ENCODE peak calls at places on chromosomes 12 and 14, in nine cellular contexts. R is T-helper 1 cell; B is brain microvascular endothelial cell; J is stimulated activated CD4-positive, alpha-beta T cell treated with anti-CD3 and anti-CD28 coated beads, Interleukin-4, amount 100 ng/mL, for 4 hours; I is stromal cell of bone marrow; M is GOT3; E is neural crest cell; L is midbrain; C is A549. X is an unnamed sample.

GRCh38 chr12:93153321-93153720 is 224.2 kb upstream of the EEA1 start:
- DNase-seq in R (no peak), B (peak), J (no peak), I (no peak), M (no peak), E (no peak), L (no peak), C (no peak), X (no peak)

GRCh38 chr14:43687866-43688265 is 819.2 kb downstream of the FSCB start:
- DNase-seq in R (no peak), B (no peak), J (no peak), I (peak), M (no peak), E (no peak), L (no peak), C (peak), X (no peak)

GRCh38 chr12:15706010-15706676 is 83.0 kb downstream of the EPS8 start:
- DNase-seq in R (no peak), B (no peak), J (no peak), I (no peak), M (no peak), E (no peak), L (no peak), C (peak), X (no peak)

GRCh38 chr12:64459388-64460024 is 7.6 kb downstream of the TBK1 start:
- DNase-seq in R (no peak), B (no peak), J (no peak), I (no peak), M (no peak), E (no peak), L (no peak), C (no peak), X (no peak)

GRCh38 chr14:67263499-67264149 is 22.4 kb downstream of the PALS1 start:
- DNase-seq in R (no peak), B (peak), J (no peak), I (no peak), M (no peak), E (no peak), L (no peak), C (no peak), X (no peak)

GRCh38 chr14:24693941-24694507 is 60.0 kb upstream of the GZMB start:
- DNase-seq in R (no peak), B (no peak), J (no peak), I (no peak), M (no peak), E (no peak), L (no peak), C (no peak), X (no peak)

GRCh38 chr12:47636908-47637780 is 68.7 kb downstream of the RPAP3 start:
- DNase-seq in R (peak), B (peak), J (peak), I (no peak), M (no peak), E (peak), L (no peak), C (peak), X (peak)

GRCh38 chr12:108821407-108822397 is 35.7 kb downstream of the SSH1 start:
- DNase-seq in R (no peak), B (peak), J (no peak), I (no peak), M (no peak), E (no peak), L (no peak), C (no peak), X (no peak)

GRCh38 chr14:77043177-77043983 is 14.9 kb upstream of the IRF2BPL start:
- DNase-seq in R (no peak), B (peak), J (no peak), I (peak), M (no peak), E (no peak), L (peak), C (peak), X (no peak)

GRCh38 chr12:9648701-9649531 is 20.6 kb upstream of the CLEC2D start:
- DNase-seq in R (no peak), B (no peak), J (no peak), I (no peak), M (no peak), E (no peak), L (no peak), C (no peak), X (no peak)

GRCh38 chr12:64781374-64782029 is 22.3 kb upstream of the GNS start:
- DNase-seq in R (no peak), B (no peak), J (no peak), I (no peak), M (no peak), E (no peak), L (no peak), C (no peak), X (no peak)

GRCh38 chr12:92827836-92828431 is 101.2 kb downstream of the EEA1 start:
- DNase-seq in R (no peak), B (peak), J (no peak), I (peak), M (no peak), E (peak), L (no peak), C (peak), X (peak)

GRCh38 chr14:65360144-65360784 is 52.3 kb upstream of the FUT8 start:
- DNase-seq in R (no peak), B (no peak), J (no peak), I (no peak), M (no peak), E (no peak), L (no peak), C (no peak), X (no peak)

GRCh38 chr12:48999371-49000131 is at the start of gene DDN:
- DNase-seq in R (peak), B (peak), J (peak), I (no peak), M (no peak), E (no peak), L (no peak), C (peak), X (peak)

GRCh38 chr14:21405097-21405496 is 21.3 kb upstream of the SUPT16H start:
- DNase-seq in R (no peak), B (no peak), J (no peak), I (no peak), M (no peak), E (no peak), L (no peak), C (no peak), X (no peak)

GRCh38 chr14:68952544-68953535 is 26.3 kb downstream of the ACTN1 start:
- DNase-seq in R (no peak), B (no peak), J (no peak), I (peak), M (no peak), E (no peak), L (no peak), C (no peak), X (no peak)